ENCODE peak calls at places on chromosomes 7 and 10, in six cellular contexts. F is fibroblast of lung; B is HCT116; X is Panc1; M is CD8-positive, alpha-beta T cell; W is body of pancreas. J is an unnamed sample.

GRCh38 chr10:27252267-27253000 is 11.8 kb upstream of the ACBD5 start:
- DNase-seq in B (no peak), F (peak; percentile 58), M (peak; percentile 70), W (peak; percentile 82), X (no peak), J (peak; percentile 83)

GRCh38 chr7:90709501-90710465 is 113.7 kb downstream of the CDK14 start:
- DNase-seq in F (peak; percentile 71), B (no peak), M (no peak), X (no peak), W (peak; percentile 58), J (peak; percentile 70)

GRCh38 chr7:142134944-142135343 is 23.4 kb downstream of the MGAM2 start:
- DNase-seq in F (no peak), W (peak; percentile 27), B (no peak), M (no peak), X (no peak), J (no peak)

GRCh38 chr10:132897516-132898381 is 44.6 kb downstream of the CFAP46 start:
- DNase-seq in M (no peak), W (peak; percentile 2), X (no peak), B (no peak), F (no peak), J (no peak)

GRCh38 chr10:93615576-93615975 is 3.2 kb downstream of the PDE6C start:
- DNase-seq in F (no peak), B (no peak), W (no peak), M (no peak), X (no peak), J (no peak)

GRCh38 chr10:79399242-79399831 is 46.1 kb downstream of the ZCCHC24 start:
- DNase-seq in F (peak; percentile 98), X (no peak), B (no peak), M (no peak), W (peak; percentile 70), J (peak; percentile 51)

GRCh38 chr10:93541402-93542357 is 24.8 kb upstream of the FFAR4 start:
- DNase-seq in M (no peak), F (peak; percentile 51), X (no peak), W (peak; percentile 55), B (peak; percentile 27), J (peak; percentile 50)

GRCh38 chr7:123979876-123980275 is 53.0 kb downstream of the TMEM229A start:
- DNase-seq in X (no peak), F (peak; percentile 27), B (no peak), W (no peak), M (no peak), J (peak; percentile 41)

GRCh38 chr7:120841608-120842007 is 16.3 kb downstream of the TSPAN12 start:
- DNase-seq in M (no peak), X (no peak), B (no peak), F (no peak), W (no peak), J (no peak)

GRCh38 chr10:110355922-110356627 is 51.4 kb upstream of the SMNDC1 start:
- DNase-seq in F (no peak), B (no peak), W (no peak), M (no peak), X (no peak), J (no peak)

GRCh38 chr10:34698248-34698831 is 116.8 kb downstream of the PARD3 start:
- DNase-seq in B (no peak), F (no peak), W (no peak), X (no peak), M (no peak), J (no peak)

GRCh38 chr10:119248681-119249080 is 41.3 kb downstream of the GRK5 start:
- DNase-seq in X (no peak), W (no peak), F (no peak), M (no peak), B (no peak), J (no peak)
- H3K4me1 ChIP-seq in X (peaks cover 68% of the 10 kb centered on the region), W (peaks cover 7% of the 10 kb centered on the region), F (peaks cover 55% of the 10 kb centered on the region), M (no peaks in the 10 kb centered on the region), B (peaks cover 50% of the 10 kb centered on the region), J (peaks cover 44% of the 10 kb centered on the region)

DNA sequence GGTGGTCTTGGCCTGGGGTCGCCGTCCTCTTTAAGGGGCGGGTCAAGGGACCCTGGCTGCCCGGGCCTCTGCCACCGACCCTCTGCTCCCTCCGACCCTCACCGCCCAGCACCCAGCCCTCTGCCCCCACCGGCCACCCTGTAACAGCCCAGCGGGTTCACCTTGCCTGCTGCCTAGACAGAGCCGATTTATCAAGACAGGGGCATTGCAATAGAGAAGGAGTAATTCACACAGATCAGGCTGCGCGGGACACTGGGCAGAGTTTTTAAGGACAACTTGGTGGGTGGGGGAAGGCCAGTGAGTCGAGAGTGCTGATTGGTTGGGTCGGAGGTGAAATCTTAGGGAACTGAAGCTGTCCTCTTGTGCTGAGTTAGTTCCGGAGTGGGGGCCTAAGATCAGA is 779 bp upstream of the ADCK2 start:
- DNase-seq in W (no peak), F (no peak), M (no peak), B (no peak), X (no peak), J (no peak)
- H3K4me3 ChIP-seq in W (no peak overlapping the region), F (no peak overlapping the region), M (no peak overlapping the region), B (no peak overlapping the region), X (no peak overlapping the region), J (no peak overlapping the region)

GRCh38 chr10:100738055-100738827 is 7.1 kb upstream of the PAX2 start:
- DNase-seq in F (no peak), X (no peak), W (no peak), M (no peak), B (no peak), J (no peak)
- H3K4me1 ChIP-seq in F (no peaks in the 10 kb centered on the region), X (peaks cover 53% of the 10 kb centered on the region), W (peaks cover 30% of the 10 kb centered on the region), M (peaks cover 17% of the 10 kb centered on the region), B (peaks cover 2% of the 10 kb centered on the region), J (peaks cover 6% of the 10 kb centered on the region)

DNA sequence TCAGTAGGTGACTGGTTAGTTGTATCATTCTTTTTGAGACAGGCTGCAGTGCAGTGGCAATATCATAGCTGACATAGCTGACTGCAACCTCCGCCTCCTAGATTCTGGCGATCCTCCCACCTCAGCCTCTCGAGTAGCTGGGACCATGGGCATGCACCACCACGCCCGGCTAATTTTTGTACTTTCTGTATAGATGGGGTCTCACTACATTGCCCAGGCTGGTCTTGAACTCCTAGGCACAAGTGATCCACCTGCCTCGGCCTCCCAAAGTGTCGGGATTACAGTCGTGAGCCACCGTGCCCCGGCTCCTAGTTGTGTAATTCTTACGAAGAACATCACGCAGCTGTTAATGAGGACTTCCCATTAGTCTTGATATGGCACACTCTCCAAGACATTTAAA is 123.4 kb upstream of the VKORC1L1 start:
- DNase-seq in X (no peak), M (no peak), B (no peak), F (no peak), W (no peak), J (no peak)
- H3K4me3 ChIP-seq in X (peak overlapping the region; percentile 100), M (no peak overlapping the region), B (peak overlapping the region; percentile 81), F (no peak overlapping the region), W (no peak overlapping the region), J (no peak overlapping the region)

DNA sequence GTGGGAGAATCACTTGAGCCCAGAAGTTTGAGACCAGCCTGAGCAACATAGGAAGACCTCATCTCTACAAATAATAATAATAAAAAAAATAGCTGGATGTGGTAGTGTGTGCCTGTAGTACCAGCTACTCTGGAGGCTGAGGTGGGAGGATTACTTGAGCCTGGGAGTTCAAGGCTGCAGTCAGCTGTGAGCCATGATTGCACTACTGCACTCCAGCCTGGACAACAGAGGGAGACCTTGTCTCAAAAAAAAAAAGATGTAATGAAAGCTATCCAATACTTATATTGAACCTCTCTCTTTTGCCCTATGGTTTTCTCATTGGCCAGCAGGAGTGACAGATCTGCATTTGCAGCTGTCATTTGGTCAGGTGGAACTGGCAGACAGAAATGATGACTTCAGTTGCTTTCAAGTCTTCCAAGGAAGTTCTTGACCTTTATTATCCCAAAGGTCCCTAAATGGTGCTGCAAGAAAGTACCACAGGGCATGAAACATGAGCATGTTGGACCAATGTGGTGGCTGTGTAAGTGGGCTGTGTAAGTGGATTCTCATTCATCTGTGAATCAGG is 99.4 kb downstream of the CALD1 start:
- DNase-seq in F (no peak), X (no peak), W (no peak), M (no peak), B (no peak), J (no peak)
- H3K4me1 ChIP-seq in F (peaks cover 6% of the 10 kb centered on the region), X (no peaks in the 10 kb centered on the region), W (no peaks in the 10 kb centered on the region), M (no peaks in the 10 kb centered on the region), B (peaks cover 7% of the 10 kb centered on the region), J (no peaks in the 10 kb centered on the region)

GRCh38 chr7:57496395-57496794 is 46.4 kb downstream of the ZNF716 start:
- DNase-seq in F (no peak), W (no peak), X (no peak), B (no peak), M (no peak), J (no peak)
- H3K4me3 ChIP-seq in F (no peak overlapping the region), W (no peak overlapping the region), X (no peak overlapping the region), B (no peak overlapping the region), M (no peak overlapping the region), J (no peak overlapping the region)

DNA sequence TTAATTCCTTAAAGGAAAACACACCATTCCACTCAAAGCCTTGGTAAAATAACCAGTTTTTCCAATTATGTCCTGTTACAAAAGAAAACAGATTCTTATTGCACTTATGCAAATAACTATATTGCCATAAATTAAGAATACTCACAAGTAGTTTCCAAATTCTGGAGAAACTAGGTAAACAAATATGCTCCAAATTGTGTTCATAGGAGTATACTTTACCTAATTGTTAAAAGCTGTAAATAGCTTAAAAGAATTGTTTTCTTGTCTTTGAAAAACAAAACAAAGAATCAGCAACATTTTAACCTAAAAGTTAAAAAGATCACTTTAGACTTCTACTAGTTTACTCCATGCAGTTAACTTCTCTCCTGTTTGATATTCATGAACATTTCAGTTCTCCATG is 38.9 kb upstream of the LRGUK start:
- DNase-seq in F (no peak), W (no peak), X (no peak), M (no peak), B (no peak), J (no peak)
- H3K4me1 ChIP-seq in F (no peaks in the 10 kb centered on the region), W (no peaks in the 10 kb centered on the region), X (no peaks in the 10 kb centered on the region), M (no peaks in the 10 kb centered on the region), B (peaks cover 6% of the 10 kb centered on the region), J (peaks cover 9% of the 10 kb centered on the region)

DNA sequence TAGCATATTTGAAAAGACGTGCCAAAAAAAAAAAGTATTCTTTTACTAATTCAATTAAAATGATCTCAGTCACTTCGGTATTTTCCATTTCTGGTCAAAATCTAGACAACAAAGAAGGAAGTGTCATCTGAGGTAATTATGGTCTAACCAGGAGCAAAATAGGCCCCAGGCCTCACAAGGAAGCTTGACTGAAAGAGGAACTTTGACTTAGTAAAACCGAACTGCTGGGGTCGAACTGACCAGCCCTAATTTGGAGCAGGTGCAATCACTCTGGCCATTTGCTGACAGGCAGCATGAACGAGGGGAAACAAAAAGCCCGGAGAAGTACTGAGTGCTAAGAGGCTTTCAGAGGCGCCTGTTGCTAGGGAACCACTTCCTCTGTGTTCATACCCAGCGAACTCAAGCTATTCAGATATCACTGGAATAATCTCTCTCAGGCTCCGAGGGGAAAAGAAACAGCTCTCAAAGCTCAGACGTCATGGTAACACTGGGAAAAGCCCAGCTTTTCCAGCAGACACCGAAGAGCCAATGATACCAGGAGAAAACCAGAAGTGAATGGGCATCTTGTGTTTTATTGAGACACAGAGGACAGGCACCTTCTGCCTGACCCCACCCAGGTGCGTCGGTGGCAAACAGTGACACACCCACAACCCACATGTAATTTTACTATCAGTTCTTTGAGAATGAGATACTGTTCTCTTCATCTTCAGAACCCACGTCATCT is 126.5 kb downstream of the FAM107B start:
- DNase-seq in M (peak; percentile 52), F (peak; percentile 59), B (no peak), X (no peak), W (peak; percentile 52), J (peak; percentile 51)
- H3K4me3 ChIP-seq in M (peak overlapping the region; percentile 41), F (no peak overlapping the region), B (no peak overlapping the region), X (no peak overlapping the region), W (no peak overlapping the region), J (no peak overlapping the region)

DNA sequence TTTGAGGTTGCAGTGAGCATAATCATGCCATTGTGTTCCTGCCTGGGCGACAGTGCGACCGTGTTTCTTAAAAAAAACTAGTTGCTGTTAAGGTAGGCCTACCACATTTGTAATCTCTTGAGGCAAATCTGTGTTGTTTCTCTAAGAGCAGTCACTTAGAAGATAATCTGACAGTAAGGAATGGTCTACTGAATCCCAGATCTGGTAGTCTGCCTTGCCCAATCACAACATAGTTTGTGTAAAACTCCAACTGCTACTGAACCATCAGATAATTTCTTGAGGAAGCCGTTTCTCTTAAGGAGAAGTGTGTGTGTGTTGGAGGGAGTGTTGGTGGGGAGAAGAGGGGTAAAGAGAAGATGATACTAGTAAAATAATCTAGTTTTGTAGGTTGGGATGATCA is 5.0 kb downstream of the NRF1 start:
- DNase-seq in X (no peak), B (no peak), F (no peak), W (no peak), M (no peak), J (no peak)
- H3K4me1 ChIP-seq in X (peaks cover 16% of the 10 kb centered on the region), B (peaks cover 15% of the 10 kb centered on the region), F (peaks cover 2% of the 10 kb centered on the region), W (peaks cover 31% of the 10 kb centered on the region), M (peaks cover 45% of the 10 kb centered on the region), J (peaks cover 4% of the 10 kb centered on the region)

J was measured in adrenal gland.